ENCODE peak calls at places on chromosomes 1 and 21, in four cellular contexts. One of them, this sample, is unnamed.

GRCh38 chr1:29196863-29197589 is 15.3 kb upstream of the SRSF4 start:
- DNase-seq in GM12878: no peak
- DNase-seq in GM23248: peak; percentile 93
- DNase-seq in tibial artery: no peak
- DNase-seq in this sample: no peak

GRCh38 chr1:155918660-155919059 is 7.5 kb upstream of the RIT1 start:
- DNase-seq in GM12878: no peak
- DNase-seq in tibial artery: no peak
- DNase-seq in GM23248: no peak
- DNase-seq in this sample: no peak

GRCh38 chr1:102879439-102879993 is 228.8 kb downstream of the COL11A1 start:
- DNase-seq in GM12878: no peak
- DNase-seq in GM23248: peak; percentile 89
- DNase-seq in tibial artery: no peak
- DNase-seq in this sample: no peak

GRCh38 chr1:235030919-235031596 is 97.6 kb downstream of the TOMM20 start:
- DNase-seq in GM23248: no peak
- DNase-seq in tibial artery: peak; percentile 44
- DNase-seq in GM12878: no peak
- DNase-seq in this sample: no peak

GRCh38 chr1:92459871-92460320 is 26.8 kb downstream of the GFI1 start:
- DNase-seq in tibial artery: no peak
- DNase-seq in GM23248: no peak
- DNase-seq in GM12878: no peak
- DNase-seq in this sample: no peak

GRCh38 chr1:198890531-198890930 is 251.7 kb downstream of the PTPRC start:
- DNase-seq in tibial artery: no peak
- DNase-seq in GM12878: no peak
- DNase-seq in GM23248: no peak
- DNase-seq in this sample: no peak

GRCh38 chr21:45420623-45421041 is 15.7 kb downstream of the COL18A1 start:
- DNase-seq in GM23248: no peak
- DNase-seq in GM12878: no peak
- DNase-seq in tibial artery: peak; percentile 91
- DNase-seq in this sample: peak; percentile 22

GRCh38 chr1:120133228-120133927 is 42.9 kb downstream of the SEC22B start:
- DNase-seq in GM12878: no peak
- DNase-seq in GM23248: no peak
- DNase-seq in tibial artery: no peak
- DNase-seq in this sample: no peak

GRCh38 chr1:211386931-211387330 is 60.3 kb downstream of the TRAF5 start:
- DNase-seq in tibial artery: no peak
- DNase-seq in GM23248: peak; percentile 60
- DNase-seq in GM12878: no peak
- DNase-seq in this sample: no peak

GRCh38 chr1:43405219-43405875 is 15.6 kb downstream of the SZT2 start:
- DNase-seq in tibial artery: no peak
- DNase-seq in GM12878: no peak
- DNase-seq in GM23248: no peak
- DNase-seq in this sample: peak; percentile 85

GRCh38 chr1:1597275-1597930 is 2.5 kb downstream of the FNDC10 start:
- DNase-seq in tibial artery: no peak
- DNase-seq in GM12878: no peak
- DNase-seq in GM23248: peak; percentile 63
- DNase-seq in this sample: no peak

GRCh38 chr1:226891846-226892533 is 21.6 kb downstream of the PSEN2 start:
- DNase-seq in GM12878: no peak
- DNase-seq in GM23248: peak; percentile 43
- DNase-seq in tibial artery: peak; percentile 40
- DNase-seq in this sample: no peak

GRCh38 chr1:1385931-1386330 is 10.9 kb upstream of the AURKAIP1 start:
- DNase-seq in GM12878: no peak
- DNase-seq in GM23248: no peak
- DNase-seq in tibial artery: no peak
- DNase-seq in this sample: no peak

GRCh38 chr1:98048234-98048633 is 127.4 kb upstream of the DPYD start:
- DNase-seq in GM12878: no peak
- DNase-seq in tibial artery: peak; percentile 84
- DNase-seq in GM23248: peak; percentile 94
- DNase-seq in this sample: peak; percentile 66

GRCh38 chr1:81576996-81577697 is 223.6 kb upstream of the ADGRL2 start:
- DNase-seq in tibial artery: no peak
- DNase-seq in GM23248: no peak
- DNase-seq in GM12878: no peak
- DNase-seq in this sample: no peak

GRCh38 chr1:81571946-81572345 is 228.8 kb upstream of the ADGRL2 start:
- DNase-seq in tibial artery: no peak
- DNase-seq in GM12878: no peak
- DNase-seq in GM23248: peak; percentile 50
- DNase-seq in this sample: no peak

GRCh38 chr1:81569761-81570160 is 231.0 kb upstream of the ADGRL2 start:
- DNase-seq in GM12878: no peak
- DNase-seq in tibial artery: no peak
- DNase-seq in GM23248: no peak
- DNase-seq in this sample: no peak

GRCh38 chr1:81573458-81573857 is 227.3 kb upstream of the ADGRL2 start:
- DNase-seq in GM12878: no peak
- DNase-seq in tibial artery: no peak
- DNase-seq in GM23248: no peak
- DNase-seq in this sample: no peak

GRCh38 chr1:81574365-81574764 is 226.4 kb upstream of the ADGRL2 start:
- DNase-seq in tibial artery: no peak
- DNase-seq in GM23248: peak; percentile 5
- DNase-seq in GM12878: no peak
- DNase-seq in this sample: no peak
- H3K27ac ChIP-seq in tibial artery: no peak overlapping the region
- H3K27ac ChIP-seq in GM23248: no peak overlapping the region
- H3K27ac ChIP-seq in GM12878: no peak overlapping the region
- H3K27ac ChIP-seq in this sample: no peak overlapping the region

DNA sequence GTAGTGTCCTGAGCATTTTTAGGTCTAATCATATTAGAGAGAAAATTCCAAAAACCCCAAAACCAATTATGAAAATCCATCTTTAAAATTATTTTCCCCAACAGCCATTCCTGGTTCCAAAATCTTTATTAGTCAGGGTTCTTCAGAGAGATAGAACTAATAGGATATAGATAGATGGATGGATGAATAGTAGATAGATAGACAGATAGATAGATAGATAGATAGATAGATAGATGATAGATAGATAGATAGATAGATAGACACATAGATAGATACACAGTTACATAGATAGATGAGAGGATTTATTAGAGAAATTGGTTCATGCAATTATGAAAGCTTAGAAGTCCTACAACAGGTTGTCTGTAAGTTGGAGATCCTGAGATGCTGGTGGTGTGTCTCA is 122.7 kb upstream of the POGK start:
- DNase-seq in GM12878: no peak
- DNase-seq in tibial artery: no peak
- DNase-seq in GM23248: no peak
- DNase-seq in this sample: no peak
- H3K27ac ChIP-seq in GM12878: no peak overlapping the region
- H3K27ac ChIP-seq in tibial artery: no peak overlapping the region
- H3K27ac ChIP-seq in GM23248: no peak overlapping the region
- H3K27ac ChIP-seq in this sample: no peak overlapping the region

GRCh38 chr1:59541891-59542290 is 245.0 kb downstream of the FGGY start:
- DNase-seq in GM23248: no peak
- DNase-seq in tibial artery: no peak
- DNase-seq in GM12878: no peak
- DNase-seq in this sample: no peak

GRCh38 chr1:59549067-59549837 is 252.4 kb downstream of the FGGY start:
- DNase-seq in GM12878: no peak
- DNase-seq in tibial artery: no peak
- DNase-seq in GM23248: no peak
- DNase-seq in this sample: no peak

GRCh38 chr1:59543211-59543668 is 246.3 kb downstream of the FGGY start:
- DNase-seq in GM23248: no peak
- DNase-seq in tibial artery: no peak
- DNase-seq in GM12878: no peak
- DNase-seq in this sample: peak; percentile 65

GRCh38 chr1:59544615-59545014 is 247.7 kb downstream of the FGGY start:
- DNase-seq in GM23248: no peak
- DNase-seq in tibial artery: no peak
- DNase-seq in GM12878: no peak
- DNase-seq in this sample: no peak

GRCh38 chr1:59545830-59546229 is 248.9 kb downstream of the FGGY start:
- DNase-seq in GM12878: no peak
- DNase-seq in GM23248: no peak
- DNase-seq in tibial artery: no peak
- DNase-seq in this sample: no peak
- H3K27ac ChIP-seq in GM12878: no peak overlapping the region
- H3K27ac ChIP-seq in GM23248: no peak overlapping the region
- H3K27ac ChIP-seq in tibial artery: no peak overlapping the region
- H3K27ac ChIP-seq in this sample: no peak overlapping the region

GRCh38 chr1:39957299-39958020 is 2.5 kb downstream of the MFSD2A start:
- DNase-seq in GM23248: peak; percentile 50
- DNase-seq in GM12878: no peak
- DNase-seq in tibial artery: no peak
- DNase-seq in this sample: no peak
- H3K27ac ChIP-seq in GM23248: no peak overlapping the region
- H3K27ac ChIP-seq in GM12878: no peak overlapping the region
- H3K27ac ChIP-seq in tibial artery: no peak overlapping the region
- H3K27ac ChIP-seq in this sample: no peak overlapping the region

GRCh38 chr1:54290443-54291184 is 90.6 kb downstream of the MRPL37 start:
- DNase-seq in tibial artery: peak; percentile 89
- DNase-seq in GM12878: no peak
- DNase-seq in GM23248: peak; percentile 24
- DNase-seq in this sample: peak; percentile 91
- H3K27ac ChIP-seq in tibial artery: peak overlapping the region; percentile 87
- H3K27ac ChIP-seq in GM12878: no peak overlapping the region
- H3K27ac ChIP-seq in GM23248: no peak overlapping the region
- H3K27ac ChIP-seq in this sample: peak overlapping the region; percentile 92

DNA sequence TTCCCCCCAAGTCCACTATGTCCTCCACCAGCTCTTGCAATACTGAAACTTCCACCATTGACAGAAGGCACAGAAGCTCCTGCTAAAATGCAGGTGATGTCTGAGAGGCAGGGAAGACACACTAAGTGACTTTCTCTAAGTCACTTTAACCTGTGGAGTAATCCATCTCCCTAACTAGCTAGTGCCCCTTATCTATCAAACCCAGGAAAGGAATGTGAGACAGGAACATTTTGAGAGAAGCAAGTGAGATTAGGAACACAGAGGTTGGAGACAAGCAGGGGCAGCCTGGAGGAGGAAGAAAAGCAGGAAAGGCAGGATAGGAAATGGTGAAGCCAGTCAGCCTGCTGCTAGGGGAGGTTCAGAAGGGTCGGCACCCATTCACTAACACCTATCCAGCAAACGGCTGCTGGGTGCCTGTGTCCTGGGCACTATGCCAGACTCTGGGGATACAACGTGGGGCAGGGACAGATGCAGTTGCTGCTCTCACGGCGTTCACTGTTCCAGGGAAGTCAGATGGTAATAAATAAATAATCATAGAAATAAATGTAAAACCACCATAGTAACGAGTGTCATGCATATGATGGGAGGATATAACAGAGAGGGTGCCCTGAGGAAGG is 7.0 kb downstream of the GPA33 start:
- DNase-seq in GM23248: no peak
- DNase-seq in GM12878: no peak
- DNase-seq in tibial artery: no peak
- DNase-seq in this sample: peak; percentile 84
- H3K27ac ChIP-seq in GM23248: no peak overlapping the region
- H3K27ac ChIP-seq in GM12878: no peak overlapping the region
- H3K27ac ChIP-seq in tibial artery: no peak overlapping the region
- H3K27ac ChIP-seq in this sample: peak overlapping the region; percentile 92

GRCh38 chr1:170664828-170665617 is 1.1 kb downstream of the PRRX1 start:
- DNase-seq in tibial artery: peak; percentile 83
- DNase-seq in GM23248: peak; percentile 80
- DNase-seq in GM12878: no peak
- DNase-seq in this sample: peak; percentile 1

GRCh38 chr1:170666661-170667060 is 2.7 kb downstream of the PRRX1 start:
- DNase-seq in GM23248: peak; percentile 72
- DNase-seq in tibial artery: peak; percentile 77
- DNase-seq in GM12878: no peak
- DNase-seq in this sample: no peak

GRCh38 chr1:170664283-170664827 is 424 bp downstream of the PRRX1 start:
- DNase-seq in GM12878: no peak
- DNase-seq in GM23248: peak; percentile 56
- DNase-seq in tibial artery: peak; percentile 74
- DNase-seq in this sample: no peak

GRCh38 chr1:170663441-170664282 is at the start of gene PRRX1:
- DNase-seq in GM12878: no peak
- DNase-seq in tibial artery: peak; percentile 76
- DNase-seq in GM23248: peak; percentile 72
- DNase-seq in this sample: no peak

DNA sequence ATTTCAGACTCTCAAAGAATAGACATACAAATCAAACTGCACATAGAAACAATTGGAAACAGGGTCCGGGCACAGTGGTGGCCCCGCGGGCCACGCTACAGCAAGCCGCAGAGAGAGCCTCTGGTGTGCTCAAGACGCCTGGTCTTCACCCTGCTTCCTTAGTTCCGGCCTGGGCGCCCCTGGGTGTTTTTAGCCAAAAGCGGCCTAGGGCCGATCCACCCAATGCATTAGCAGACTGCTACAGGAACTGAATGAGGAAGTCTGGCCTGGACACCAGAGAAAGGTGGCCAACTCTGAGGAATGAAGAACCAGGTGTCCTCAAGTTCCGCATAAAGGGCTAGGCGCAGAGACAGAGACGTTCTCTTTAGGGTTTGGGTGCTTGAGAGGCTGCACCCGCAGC is 1.7 kb downstream of the PRRX1 start:
- DNase-seq in tibial artery: no peak
- DNase-seq in GM23248: peak; percentile 68
- DNase-seq in GM12878: no peak
- DNase-seq in this sample: no peak
- H3K27ac ChIP-seq in tibial artery: peak overlapping the region; percentile 95
- H3K27ac ChIP-seq in GM23248: peak overlapping the region; percentile 97
- H3K27ac ChIP-seq in GM12878: no peak overlapping the region
- H3K27ac ChIP-seq in this sample: no peak overlapping the region